ENCODE peak calls at places on chromosome 18, in seven cellular contexts. K, B, L, W, U, O and P are unnamed samples.

GRCh38 chr18:31269508-31270074 is 48.4 kb upstream of the DSG1 start:
- DNase-seq in B (no peak), W (no peak), L (no peak), K (no peak), U (no peak), O (no peak), P (no peak)

GRCh38 chr18:2536493-2536892 is 34.8 kb downstream of the METTL4 start:
- DNase-seq in L (no peak), B (no peak), W (no peak), U (no peak), O (no peak), K (peak; percentile 82), P (no peak)

GRCh38 chr18:25033747-25034471 is 318.1 kb downstream of the ZNF521 start:
- DNase-seq in B (no peak), L (no peak), O (no peak), W (no peak), U (no peak), K (no peak), P (no peak)

GRCh38 chr18:9404565-9405060 is 70.0 kb downstream of the TWSG1 start:
- DNase-seq in K (no peak), L (no peak), O (no peak), U (no peak), B (peak; percentile 58), W (no peak), P (no peak)

GRCh38 chr18:37124511-37124910 is 295.6 kb downstream of the KIAA1328 start:
- DNase-seq in U (no peak), L (no peak), O (no peak), K (no peak), W (no peak), B (no peak), P (no peak)

GRCh38 chr18:9405977-9406376 is 69.3 kb upstream of the RALBP1 start:
- DNase-seq in K (no peak), B (no peak), U (no peak), O (no peak), W (no peak), L (no peak), P (no peak)

GRCh38 chr18:54323970-54324369 is 33.7 kb downstream of the STARD6 start:
- DNase-seq in L (no peak), K (no peak), B (no peak), O (no peak), U (no peak), W (no peak), P (no peak)

GRCh38 chr18:79107886-79108285 is 38.7 kb downstream of the ATP9B start:
- DNase-seq in W (no peak), B (no peak), O (no peak), K (no peak), U (no peak), L (no peak), P (no peak)

GRCh38 chr18:46413684-46414083 is 243.3 kb downstream of the LOXHD1 start:
- DNase-seq in W (no peak), B (no peak), O (no peak), L (no peak), K (no peak), U (no peak), P (no peak)

GRCh38 chr18:79367480-79367879 is 28.2 kb upstream of the NFATC1 start:
- DNase-seq in O (no peak), U (no peak), B (peak; percentile 39), W (no peak), K (no peak), L (no peak), P (no peak)

GRCh38 chr18:72375628-72376027 is 168.5 kb downstream of the CBLN2 start:
- DNase-seq in K (no peak), O (no peak), W (no peak), U (peak; percentile 15), L (no peak), B (no peak), P (no peak)

GRCh38 chr18:77622009-77622692 is 372.5 kb downstream of the GALR1 start:
- DNase-seq in W (no peak), U (no peak), O (no peak), L (peak; percentile 48), B (no peak), K (no peak), P (no peak)

GRCh38 chr18:48831113-48831759 is 119.5 kb downstream of the SMAD7 start:
- DNase-seq in B (peak; percentile 45), K (no peak), L (no peak), O (no peak), W (no peak), U (no peak), P (peak; percentile 5)

GRCh38 chr18:30970201-30970816 is 72.2 kb downstream of the DSC3 start:
- DNase-seq in K (peak; percentile 18), L (no peak), B (no peak), O (no peak), W (peak; percentile 48), U (no peak), P (no peak)

GRCh38 chr18:73199151-73199550 is 331.4 kb upstream of the NETO1 start:
- DNase-seq in B (no peak), W (no peak), K (peak; percentile 6), O (no peak), U (peak; percentile 11), L (no peak), P (no peak)

GRCh38 chr18:27073404-27073830 is 111.7 kb downstream of the CHST9 start:
- DNase-seq in L (no peak), U (no peak), K (no peak), B (no peak), W (no peak), O (no peak), P (no peak)

GRCh38 chr18:30765247-30765646 is 277.3 kb downstream of the DSC3 start:
- DNase-seq in L (no peak), B (no peak), K (no peak), U (no peak), W (no peak), O (no peak), P (no peak)

GRCh38 chr18:31042391-31043181 is at the start of gene DSC3:
- DNase-seq in K (no peak), O (no peak), L (no peak), U (no peak), B (peak; percentile 41), W (peak; percentile 19), P (peak; percentile 72)

GRCh38 chr18:31044926-31045325 is 2.4 kb upstream of the DSC3 start:
- DNase-seq in B (no peak), L (no peak), U (no peak), W (no peak), K (no peak), O (no peak), P (no peak)

GRCh38 chr18:70235478-70235877 is 30.0 kb upstream of the RTTN start:
- DNase-seq in B (no peak), L (no peak), U (no peak), O (no peak), K (no peak), W (no peak), P (no peak)

GRCh38 chr18:2515908-2516625 is 55.2 kb downstream of the METTL4 start:
- DNase-seq in U (peak; percentile 58), B (no peak), L (no peak), O (no peak), K (peak; percentile 87), W (peak; percentile 80), P (no peak)

GRCh38 chr18:33757037-33757436 is 179.0 kb downstream of the ASXL3 start:
- DNase-seq in B (no peak), K (peak; percentile 48), O (no peak), L (no peak), W (no peak), U (no peak), P (no peak)

GRCh38 chr18:59021500-59021899 is 118.2 kb upstream of the SEC11C start:
- DNase-seq in K (no peak), U (no peak), O (no peak), B (no peak), W (no peak), L (no peak), P (no peak)

GRCh38 chr18:48649231-48649630 is 110.4 kb downstream of the CTIF start:
- DNase-seq in U (no peak), W (no peak), B (no peak), K (no peak), O (peak; percentile 70), L (no peak), P (no peak)

GRCh38 chr18:31447530-31448191 is at the start of gene DSG3:
- DNase-seq in O (no peak), K (no peak), L (no peak), W (no peak), B (no peak), U (no peak), P (no peak)

GRCh38 chr18:2932247-2933181 is 80.4 kb downstream of the LPIN2 start:
- DNase-seq in K (peak; percentile 85), U (peak; percentile 21), B (no peak), W (peak; percentile 59), L (peak; percentile 58), O (no peak), P (no peak)

GRCh38 chr18:57737661-57738060 is 65.5 kb downstream of the ATP8B1 start:
- DNase-seq in L (no peak), O (peak; percentile 61), U (peak; percentile 96), B (no peak), K (peak; percentile 97), W (peak; percentile 21), P (no peak)

GRCh38 chr18:50393802-50394201 is 19.0 kb downstream of the SKA1 start:
- DNase-seq in O (no peak), K (no peak), B (no peak), W (no peak), L (no peak), U (no peak), P (no peak)

GRCh38 chr18:74395006-74395405 is 62.1 kb downstream of the DIPK1C start:
- DNase-seq in B (no peak), L (no peak), K (no peak), W (no peak), U (no peak), O (no peak), P (no peak)

GRCh38 chr18:10274327-10274726 is 180.1 kb upstream of the APCDD1 start:
- DNase-seq in B (no peak), O (no peak), L (no peak), U (no peak), K (peak; percentile 77), W (no peak), P (no peak)

GRCh38 chr18:52781113-52781512 is 441.1 kb downstream of the DCC start:
- DNase-seq in K (no peak), O (no peak), B (no peak), L (no peak), W (no peak), U (no peak), P (no peak)

GRCh38 chr18:68083131-68083530 is 566.6 kb upstream of the DSEL start:
- DNase-seq in O (no peak), B (no peak), W (no peak), K (peak; percentile 97), L (no peak), U (peak; percentile 68), P (no peak)

GRCh38 chr18:518081-518480 is 17.6 kb upstream of the COLEC12 start:
- DNase-seq in W (no peak), L (no peak), U (no peak), O (no peak), B (no peak), K (peak; percentile 69), P (no peak)

GRCh38 chr18:50829644-50830043 is 9.8 kb upstream of the MRO start:
- DNase-seq in K (no peak), B (no peak), W (no peak), O (no peak), U (no peak), L (no peak), P (no peak)

GRCh38 chr18:33818145-33818544 is 240.1 kb downstream of the ASXL3 start:
- DNase-seq in O (no peak), U (no peak), L (no peak), B (no peak), K (no peak), W (no peak), P (no peak)

GRCh38 chr18:11587432-11587831 is 22.0 kb upstream of the SLC35G4 start:
- DNase-seq in L (no peak), B (no peak), K (no peak), O (no peak), U (no peak), W (no peak), P (no peak)

GRCh38 chr18:48613589-48613988 is 74.8 kb downstream of the CTIF start:
- DNase-seq in K (peak; percentile 30), O (no peak), U (no peak), W (no peak), B (no peak), L (no peak), P (peak; percentile 38)

GRCh38 chr18:22267225-22267624 is 97.8 kb downstream of the GATA6 start:
- DNase-seq in L (no peak), O (no peak), W (no peak), U (no peak), B (no peak), K (no peak), P (no peak)